ENCODE peak calls at places on chromosomes 1 and 21, in eight cellular contexts. Z is NCI-H2107; R is heart left ventricle; V is left ventricle myocardium superior; H is CD8-positive, alpha-beta T cell; D is G401; E is posterior cingulate gyrus; U is activated CD4-positive, alpha-beta T cell treated with anti-CD3 and anti-CD28 coated beads for 24 hours. J is an unnamed sample.

GRCh38 chr21:27571706-27572105 is 604.8 kb upstream of the ADAMTS5 start:
- DNase-seq in U (no peak), H (no peak), D (no peak), V (no peak), R (no peak), E (no peak), Z (no peak), J (no peak)

GRCh38 chr1:172559811-172560210 is 26.9 kb downstream of the SUCO start:
- DNase-seq in H (no peak), U (no peak), R (no peak), E (no peak), V (no peak), Z (no peak), D (no peak), J (no peak)

GRCh38 chr1:182054698-182055326 is 6.7 kb downstream of the ZNF648 start:
- DNase-seq in U (peak), E (peak), D (peak), Z (peak), V (no peak), R (no peak), H (peak), J (no peak)

GRCh38 chr1:5311147-5311546 is 656.7 kb downstream of the AJAP1 start:
- DNase-seq in E (no peak), U (no peak), Z (no peak), V (no peak), R (no peak), H (no peak), D (no peak), J (no peak)

GRCh38 chr21:33025106-33025470 is 647 bp upstream of the OLIG2 start:
- DNase-seq in R (no peak), E (peak), H (no peak), Z (no peak), D (no peak), U (no peak), V (no peak), J (no peak)

GRCh38 chr1:198492872-198493271 is 47.6 kb downstream of the ATP6V1G3 start:
- DNase-seq in V (no peak), U (no peak), D (no peak), R (no peak), Z (no peak), E (no peak), H (no peak), J (no peak)

GRCh38 chr1:170586321-170586855 is 54.4 kb downstream of the GORAB start:
- DNase-seq in Z (no peak), R (peak), H (no peak), D (peak), E (no peak), U (no peak), V (peak), J (peak)

GRCh38 chr1:211738709-211739301 is 63.4 kb upstream of the NEK2 start:
- DNase-seq in V (no peak), R (no peak), U (no peak), H (no peak), Z (no peak), E (no peak), D (no peak), J (no peak)

GRCh38 chr1:1006305-1007159 is 6.6 kb upstream of the HES4 start:
- DNase-seq in H (no peak), D (no peak), Z (no peak), R (no peak), U (no peak), V (no peak), E (no peak), J (no peak)

GRCh38 chr1:65467536-65467935 is 47.1 kb downstream of the LEPR start:
- DNase-seq in Z (no peak), H (no peak), V (no peak), D (no peak), R (no peak), U (no peak), E (no peak), J (no peak)

GRCh38 chr1:165173409-165173808 is 183.1 kb downstream of the LMX1A start:
- DNase-seq in D (no peak), U (no peak), H (no peak), Z (no peak), V (no peak), R (no peak), E (no peak), J (no peak)

J was measured in Right ventricle myocardium superior.